ENCODE peak calls at places on chromosomes 6 and 20, in five cellular contexts. M, Y, G, Q and V are unnamed samples.
A peak's percentile ranks its signal among the peaks of the same experiment; 100 is the strongest.

GRCh38 chr6:56832225-56832624 is 122.7 kb upstream of the BEND6 start:
- DNase-seq in Y (no peak), G (no peak), Q (no peak), M (no peak), V (no peak)

GRCh38 chr20:19205999-19206398 is 6.4 kb upstream of the SLC24A3 start:
- DNase-seq in M (peak; percentile 75), Y (peak; percentile 49), Q (peak; percentile 76), G (peak; percentile 63), V (peak; percentile 24)

GRCh38 chr20:20561172-20561571 is 151.3 kb downstream of the RALGAPA2 start:
- DNase-seq in Q (no peak), Y (no peak), M (no peak), G (no peak), V (no peak)

GRCh38 chr20:4040283-4041179 is 25.2 kb upstream of the RNF24 start:
- DNase-seq in G (no peak), Y (peak; percentile 25), M (no peak), Q (peak; percentile 46), V (no peak)

GRCh38 chr20:54021446-54022235 is 48.8 kb downstream of the BCAS1 start:
- DNase-seq in M (no peak), Y (no peak), G (no peak), Q (no peak), V (no peak)

GRCh38 chr6:43669050-43669921 is 18.3 kb downstream of the MRPS18A start:
- DNase-seq in M (peak; percentile 86), Y (no peak), G (no peak), Q (peak; percentile 25), V (peak; percentile 51)

GRCh38 chr6:111566222-111566717 is 39.4 kb downstream of the TRAF3IP2 start:
- DNase-seq in Y (no peak), M (no peak), G (no peak), Q (no peak), V (no peak)

GRCh38 chr20:1721687-1722512 is 64.3 kb upstream of the SIRPG start:
- DNase-seq in G (no peak), Y (no peak), M (no peak), Q (no peak), V (no peak)

GRCh38 chr6:119311514-119312142 is 37.9 kb downstream of the MAN1A1 start:
- DNase-seq in Y (no peak), Q (no peak), M (no peak), G (no peak), V (no peak)

GRCh38 chr20:58623579-58624473 is 27.3 kb upstream of the STX16 start:
- DNase-seq in G (no peak), Y (no peak), Q (peak; percentile 24), M (peak; percentile 98), V (no peak)